ENCODE peak calls at places on chromosomes 16 and 17, in eight cellular contexts. One of them, this sample, is unnamed.

GRCh38 chr17:75876938-75877751 is 1.2 kb downstream of the TRIM47 start:
- DNase-seq in HCT116: peak
- DNase-seq in endothelial cell of umbilical vein: peak
- DNase-seq in H1: peak
- DNase-seq in K562: no peak
- DNase-seq in SK-N-SH: peak
- DNase-seq in HepG2: peak
- DNase-seq in GM12878: no peak
- DNase-seq in this sample: no peak

GRCh38 chr17:56347646-56348045 is 194.4 kb downstream of the ANKFN1 start:
- DNase-seq in HCT116: no peak
- DNase-seq in endothelial cell of umbilical vein: no peak
- DNase-seq in H1: no peak
- DNase-seq in K562: no peak
- DNase-seq in SK-N-SH: no peak
- DNase-seq in HepG2: no peak
- DNase-seq in GM12878: no peak
- DNase-seq in this sample: no peak

GRCh38 chr16:58051296-58051695 is 25.7 kb downstream of the MMP15 start:
- DNase-seq in HCT116: no peak
- DNase-seq in endothelial cell of umbilical vein: no peak
- DNase-seq in H1: no peak
- DNase-seq in K562: no peak
- DNase-seq in SK-N-SH: no peak
- DNase-seq in HepG2: no peak
- DNase-seq in GM12878: no peak
- DNase-seq in this sample: no peak

GRCh38 chr17:83178533-83179201 is 99.3 kb downstream of the METRNL start:
- DNase-seq in HCT116: no peak
- DNase-seq in endothelial cell of umbilical vein: no peak
- DNase-seq in H1: peak
- DNase-seq in K562: no peak
- DNase-seq in SK-N-SH: no peak
- DNase-seq in HepG2: no peak
- DNase-seq in GM12878: no peak
- DNase-seq in this sample: no peak

GRCh38 chr16:55641430-55642056 is 14.2 kb upstream of the SLC6A2 start:
- DNase-seq in HCT116: no peak
- DNase-seq in endothelial cell of umbilical vein: peak
- DNase-seq in H1: no peak
- DNase-seq in K562: no peak
- DNase-seq in SK-N-SH: no peak
- DNase-seq in HepG2: peak
- DNase-seq in GM12878: no peak
- DNase-seq in this sample: no peak

GRCh38 chr17:19578545-19578944 is 44.9 kb downstream of the SLC47A1 start:
- DNase-seq in HCT116: no peak
- DNase-seq in endothelial cell of umbilical vein: no peak
- DNase-seq in H1: no peak
- DNase-seq in K562: no peak
- DNase-seq in SK-N-SH: peak
- DNase-seq in HepG2: no peak
- DNase-seq in GM12878: no peak
- DNase-seq in this sample: no peak

GRCh38 chr17:64780096-64781012 is 118.2 kb upstream of the SMURF2 start:
- DNase-seq in HCT116: peak
- DNase-seq in endothelial cell of umbilical vein: peak
- DNase-seq in H1: peak
- DNase-seq in K562: no peak
- DNase-seq in SK-N-SH: peak
- DNase-seq in HepG2: no peak
- DNase-seq in GM12878: no peak
- DNase-seq in this sample: no peak

GRCh38 chr16:31276600-31276999 is 16.8 kb downstream of the ITGAM start:
- DNase-seq in HCT116: no peak
- DNase-seq in endothelial cell of umbilical vein: no peak
- DNase-seq in H1: no peak
- DNase-seq in K562: no peak
- DNase-seq in SK-N-SH: no peak
- DNase-seq in HepG2: no peak
- DNase-seq in GM12878: no peak
- DNase-seq in this sample: no peak

GRCh38 chr16:35305476-35305875 is 1846.1 kb downstream of the TP53TG3F start:
- DNase-seq in HCT116: no peak
- DNase-seq in endothelial cell of umbilical vein: no peak
- DNase-seq in H1: no peak
- DNase-seq in K562: no peak
- DNase-seq in SK-N-SH: no peak
- DNase-seq in HepG2: no peak
- DNase-seq in GM12878: no peak
- DNase-seq in this sample: no peak

GRCh38 chr17:2214887-2215615 is 88.5 kb downstream of the SMG6 start:
- DNase-seq in HCT116: no peak
- DNase-seq in endothelial cell of umbilical vein: peak
- DNase-seq in H1: no peak
- DNase-seq in K562: no peak
- DNase-seq in SK-N-SH: peak
- DNase-seq in HepG2: no peak
- DNase-seq in GM12878: no peak
- DNase-seq in this sample: no peak

GRCh38 chr17:63790057-63790456 is 16.1 kb downstream of the DDX42 start:
- DNase-seq in HCT116: no peak
- DNase-seq in endothelial cell of umbilical vein: no peak
- DNase-seq in H1: no peak
- DNase-seq in K562: no peak
- DNase-seq in SK-N-SH: no peak
- DNase-seq in HepG2: no peak
- DNase-seq in GM12878: no peak
- DNase-seq in this sample: no peak

GRCh38 chr16:77613115-77613514 is 109.2 kb upstream of the NUDT7 start:
- DNase-seq in HCT116: no peak
- DNase-seq in endothelial cell of umbilical vein: no peak
- DNase-seq in H1: no peak
- DNase-seq in K562: no peak
- DNase-seq in SK-N-SH: no peak
- DNase-seq in HepG2: no peak
- DNase-seq in GM12878: no peak
- DNase-seq in this sample: no peak

GRCh38 chr16:48613061-48613957 is 3.3 kb upstream of the N4BP1 start:
- DNase-seq in HCT116: no peak
- DNase-seq in endothelial cell of umbilical vein: no peak
- DNase-seq in H1: no peak
- DNase-seq in K562: no peak
- DNase-seq in SK-N-SH: no peak
- DNase-seq in HepG2: peak
- DNase-seq in GM12878: no peak
- DNase-seq in this sample: no peak

GRCh38 chr17:28993013-28993600 is 12.7 kb downstream of the SEZ6 start:
- DNase-seq in HCT116: no peak
- DNase-seq in endothelial cell of umbilical vein: no peak
- DNase-seq in H1: no peak
- DNase-seq in K562: no peak
- DNase-seq in SK-N-SH: no peak
- DNase-seq in HepG2: no peak
- DNase-seq in GM12878: no peak
- DNase-seq in this sample: no peak

GRCh38 chr17:63772801-63773271 is 561 bp downstream of the CCDC47 start:
- DNase-seq in HCT116: no peak
- DNase-seq in endothelial cell of umbilical vein: no peak
- DNase-seq in H1: no peak
- DNase-seq in K562: no peak
- DNase-seq in SK-N-SH: peak
- DNase-seq in HepG2: peak
- DNase-seq in GM12878: no peak
- DNase-seq in this sample: no peak

GRCh38 chr16:26220894-26221293 is 529.1 kb downstream of the HS3ST4 start:
- DNase-seq in HCT116: no peak
- DNase-seq in endothelial cell of umbilical vein: no peak
- DNase-seq in H1: no peak
- DNase-seq in K562: no peak
- DNase-seq in SK-N-SH: no peak
- DNase-seq in HepG2: no peak
- DNase-seq in GM12878: no peak
- DNase-seq in this sample: no peak

GRCh38 chr17:50270430-50271172 is 3.7 kb upstream of the TMEM92 start:
- DNase-seq in HCT116: no peak
- DNase-seq in endothelial cell of umbilical vein: no peak
- DNase-seq in H1: peak
- DNase-seq in K562: no peak
- DNase-seq in SK-N-SH: no peak
- DNase-seq in HepG2: no peak
- DNase-seq in GM12878: no peak
- DNase-seq in this sample: no peak

GRCh38 chr17:17836818-17837379 is at the start of gene SREBF1:
- DNase-seq in HCT116: no peak
- DNase-seq in endothelial cell of umbilical vein: peak
- DNase-seq in H1: peak
- DNase-seq in K562: peak
- DNase-seq in SK-N-SH: peak
- DNase-seq in HepG2: peak
- DNase-seq in GM12878: no peak
- DNase-seq in this sample: no peak

GRCh38 chr17:2402517-2402916 is 1.7 kb upstream of the MNT start:
- DNase-seq in HCT116: no peak
- DNase-seq in endothelial cell of umbilical vein: no peak
- DNase-seq in H1: no peak
- DNase-seq in K562: no peak
- DNase-seq in SK-N-SH: no peak
- DNase-seq in HepG2: no peak
- DNase-seq in GM12878: no peak
- DNase-seq in this sample: no peak

DNA sequence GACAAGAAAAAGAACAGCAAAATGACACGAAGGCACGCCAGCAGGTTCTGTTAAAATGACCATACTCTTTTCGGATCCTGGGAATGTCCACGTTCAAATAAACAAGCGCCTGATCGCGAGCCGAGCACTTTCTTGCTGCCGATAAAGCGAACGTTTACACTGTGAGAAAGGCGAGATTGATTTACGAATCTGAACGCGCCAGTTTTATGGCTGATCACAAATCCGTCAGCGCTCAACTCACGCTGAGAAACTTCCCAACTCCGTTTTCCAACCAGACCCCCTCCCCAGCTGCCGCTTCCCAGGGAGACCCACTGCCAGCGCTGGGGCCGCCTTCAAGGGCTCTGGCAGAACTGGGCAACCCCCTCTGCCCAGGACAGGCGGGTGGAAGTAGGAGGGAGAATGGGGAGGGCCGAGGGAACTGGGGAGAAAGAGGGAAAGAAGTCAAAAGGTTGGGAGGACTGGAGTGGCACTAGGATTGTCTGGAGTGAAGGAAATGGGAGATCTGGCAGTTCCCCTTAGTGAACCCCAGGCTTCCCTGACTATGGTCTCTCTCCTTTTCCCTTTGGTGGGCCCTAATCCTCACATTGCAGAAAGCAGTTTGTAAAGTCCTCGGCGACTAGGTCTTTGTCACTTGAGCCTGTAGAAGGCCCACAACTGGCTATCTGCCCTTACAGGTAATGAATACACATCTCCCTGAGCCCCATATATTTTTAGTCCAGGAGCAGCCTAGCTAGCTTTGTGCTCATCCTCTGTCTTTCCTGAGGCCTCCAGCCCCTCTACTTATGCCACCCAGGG is 6.9 kb downstream of the HOXB4 start:
- DNase-seq in HCT116: no peak
- DNase-seq in endothelial cell of umbilical vein: peak
- DNase-seq in H1: no peak
- DNase-seq in K562: no peak
- DNase-seq in SK-N-SH: no peak
- DNase-seq in HepG2: no peak
- DNase-seq in GM12878: no peak
- DNase-seq in this sample: no peak
- H3K4me3 ChIP-seq in HCT116: no peak
- H3K4me3 ChIP-seq in endothelial cell of umbilical vein: peak
- H3K4me3 ChIP-seq in H1: no peak
- H3K4me3 ChIP-seq in K562: peak
- H3K4me3 ChIP-seq in SK-N-SH: no peak
- H3K4me3 ChIP-seq in HepG2: no peak
- H3K4me3 ChIP-seq in GM12878: no peak
- H3K4me3 ChIP-seq in this sample: no peak

GRCh38 chr16:89949756-89950155 is 1.2 kb downstream of the DEF8 start:
- DNase-seq in HCT116: no peak
- DNase-seq in endothelial cell of umbilical vein: no peak
- DNase-seq in H1: no peak
- DNase-seq in K562: no peak
- DNase-seq in SK-N-SH: no peak
- DNase-seq in HepG2: no peak
- DNase-seq in GM12878: no peak
- DNase-seq in this sample: no peak
- H3K9ac ChIP-seq in HCT116: peak
- H3K9ac ChIP-seq in endothelial cell of umbilical vein: peak
- H3K9ac ChIP-seq in H1: no peak
- H3K9ac ChIP-seq in K562: peak
- H3K9ac ChIP-seq in SK-N-SH: peak
- H3K9ac ChIP-seq in HepG2: peak
- H3K9ac ChIP-seq in GM12878: no peak
- H3K9ac ChIP-seq in this sample: no peak

GRCh38 chr16:20339744-20340143 is 12.4 kb upstream of the GP2 start:
- DNase-seq in HCT116: no peak
- DNase-seq in endothelial cell of umbilical vein: no peak
- DNase-seq in H1: no peak
- DNase-seq in K562: no peak
- DNase-seq in SK-N-SH: no peak
- DNase-seq in HepG2: no peak
- DNase-seq in GM12878: no peak
- DNase-seq in this sample: no peak

GRCh38 chr16:20349615-20350014 is 2.9 kb downstream of the UMOD start:
- DNase-seq in HCT116: no peak
- DNase-seq in endothelial cell of umbilical vein: no peak
- DNase-seq in H1: peak
- DNase-seq in K562: peak
- DNase-seq in SK-N-SH: no peak
- DNase-seq in HepG2: no peak
- DNase-seq in GM12878: no peak
- DNase-seq in this sample: no peak

GRCh38 chr16:20347666-20348364 is 4.7 kb downstream of the UMOD start:
- DNase-seq in HCT116: no peak
- DNase-seq in endothelial cell of umbilical vein: no peak
- DNase-seq in H1: no peak
- DNase-seq in K562: peak
- DNase-seq in SK-N-SH: no peak
- DNase-seq in HepG2: no peak
- DNase-seq in GM12878: no peak
- DNase-seq in this sample: no peak

GRCh38 chr16:20348365-20349185 is 3.9 kb downstream of the UMOD start:
- DNase-seq in HCT116: no peak
- DNase-seq in endothelial cell of umbilical vein: no peak
- DNase-seq in H1: peak
- DNase-seq in K562: no peak
- DNase-seq in SK-N-SH: peak
- DNase-seq in HepG2: no peak
- DNase-seq in GM12878: no peak
- DNase-seq in this sample: no peak

GRCh38 chr16:20344630-20345029 is 7.9 kb downstream of the UMOD start:
- DNase-seq in HCT116: no peak
- DNase-seq in endothelial cell of umbilical vein: no peak
- DNase-seq in H1: no peak
- DNase-seq in K562: no peak
- DNase-seq in SK-N-SH: no peak
- DNase-seq in HepG2: no peak
- DNase-seq in GM12878: no peak
- DNase-seq in this sample: no peak
- TF ChIP-seq POLR2AphosphoS5 in HCT116: no peak
- TF ChIP-seq POLR2AphosphoS5 in endothelial cell of umbilical vein: no peak
- TF ChIP-seq POLR2AphosphoS5 in H1: no peak
- TF ChIP-seq POLR2AphosphoS5 in K562: no peak
- TF ChIP-seq POLR2AphosphoS5 in SK-N-SH: no peak
- TF ChIP-seq POLR2AphosphoS5 in HepG2: no peak
- TF ChIP-seq POLR2AphosphoS5 in GM12878: no peak
- TF ChIP-seq POLR2AphosphoS5 in this sample: no peak

GRCh38 chr17:47708864-47709541 is 15.0 kb downstream of the TBKBP1 start:
- DNase-seq in HCT116: no peak
- DNase-seq in endothelial cell of umbilical vein: no peak
- DNase-seq in H1: peak
- DNase-seq in K562: no peak
- DNase-seq in SK-N-SH: no peak
- DNase-seq in HepG2: no peak
- DNase-seq in GM12878: no peak
- DNase-seq in this sample: no peak
- H3K4me3 ChIP-seq in HCT116: no peak
- H3K4me3 ChIP-seq in endothelial cell of umbilical vein: no peak
- H3K4me3 ChIP-seq in H1: peak
- H3K4me3 ChIP-seq in K562: no peak
- H3K4me3 ChIP-seq in SK-N-SH: no peak
- H3K4me3 ChIP-seq in HepG2: no peak
- H3K4me3 ChIP-seq in GM12878: no peak
- H3K4me3 ChIP-seq in this sample: no peak

This sample was measured in SK-N-MC.